ENCODE peak calls at places on chromosomes 13 and 19, in six cellular contexts. C is uterus, X is H1, A is dorsolateral prefrontal cortex, Y is thoracic aorta, K is heart left ventricle. G is an unnamed sample.

GRCh38 chr19:22882797-22883196 is 50.7 kb downstream of the ZNF723 start:
- DNase-seq in A (no peak), Y (no peak), C (no peak), K (no peak), X (no peak), G (no peak)

GRCh38 chr13:105474983-105475382 is 1060.5 kb downstream of the EFNB2 start:
- DNase-seq in Y (no peak), A (no peak), K (no peak), C (no peak), X (no peak), G (no peak)

GRCh38 chr19:40055832-40056504 is at the start of gene ZNF780B:
- DNase-seq in A (peak), Y (no peak), C (peak), X (peak), K (peak), G (peak)

GRCh38 chr19:58145849-58146248 is 4.7 kb downstream of the ZNF329 start:
- DNase-seq in Y (no peak), K (no peak), C (no peak), A (no peak), X (no peak), G (no peak)

GRCh38 chr19:55206664-55207500 is 2.4 kb downstream of the PTPRH start:
- DNase-seq in C (peak), Y (no peak), X (no peak), A (no peak), K (peak), G (peak)

GRCh38 chr19:19777692-19778091 is 43.9 kb downstream of the ZNF506 start:
- DNase-seq in Y (no peak), A (no peak), X (no peak), K (no peak), C (no peak), G (no peak)

GRCh38 chr13:38350114-38350617 is 515 bp downstream of the UFM1 start:
- DNase-seq in X (no peak), A (peak), C (no peak), Y (peak), K (peak), G (peak)

GRCh38 chr13:73248711-73249580 is 190.1 kb downstream of the KLF5 start:
- DNase-seq in Y (no peak), A (no peak), C (no peak), K (no peak), X (peak), G (peak)

GRCh38 chr13:114047358-114047881 is 73.5 kb upstream of the C13orf46 start:
- DNase-seq in A (no peak), X (no peak), C (peak), K (no peak), Y (no peak), G (no peak)

GRCh38 chr19:6222884-6223283 is 56.9 kb downstream of the MLLT1 start:
- DNase-seq in Y (no peak), C (no peak), X (no peak), A (no peak), K (no peak), G (no peak)

GRCh38 chr13:48214519-48215121 is 18.4 kb upstream of the ITM2B start:
- DNase-seq in X (no peak), C (no peak), Y (no peak), K (no peak), A (no peak), G (no peak)

GRCh38 chr19:35673121-35673804 is 6.9 kb downstream of the UPK1A start:
- DNase-seq in C (no peak), Y (no peak), A (no peak), X (peak), K (no peak), G (no peak)

GRCh38 chr13:35956074-35956473 is 175.1 kb downstream of the DCLK1 start:
- DNase-seq in K (no peak), Y (no peak), A (no peak), C (no peak), X (no peak), G (no peak)

DNA sequence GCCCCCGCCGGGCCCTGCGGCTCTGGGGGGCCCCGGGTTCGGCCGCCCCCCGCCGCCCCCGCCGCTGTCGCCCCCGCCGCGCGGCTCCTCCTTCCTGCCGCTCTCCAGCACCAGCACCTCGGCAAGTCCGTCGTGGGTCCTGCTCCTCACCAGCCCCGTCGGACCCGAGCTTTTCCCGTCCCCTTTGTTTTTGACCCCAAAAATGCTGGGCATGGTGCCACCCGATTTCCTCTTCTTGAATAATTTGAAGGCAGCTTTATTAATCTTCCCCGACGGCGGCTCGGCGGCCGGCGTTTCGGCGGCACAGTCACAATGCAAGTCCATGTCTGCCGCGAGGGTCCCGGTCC is 945 bp downstream of the AMER2 start:
- DNase-seq in X (no peak), K (no peak), A (no peak), Y (no peak), C (no peak), G (no peak)
- H3K4me3 ChIP-seq in X (peak), K (peak), A (peak), Y (peak), C (no peak), G (no peak)

GRCh38 chr13:60169239-60170031 is 5.7 kb upstream of the DIAPH3 start:
- DNase-seq in K (no peak), Y (no peak), C (no peak), A (no peak), X (no peak), G (no peak)
- TF ChIP-seq CTCF in K (no peak), Y (no peak), C (no peak), A (no peak), X (no peak), G (no peak)

DNA sequence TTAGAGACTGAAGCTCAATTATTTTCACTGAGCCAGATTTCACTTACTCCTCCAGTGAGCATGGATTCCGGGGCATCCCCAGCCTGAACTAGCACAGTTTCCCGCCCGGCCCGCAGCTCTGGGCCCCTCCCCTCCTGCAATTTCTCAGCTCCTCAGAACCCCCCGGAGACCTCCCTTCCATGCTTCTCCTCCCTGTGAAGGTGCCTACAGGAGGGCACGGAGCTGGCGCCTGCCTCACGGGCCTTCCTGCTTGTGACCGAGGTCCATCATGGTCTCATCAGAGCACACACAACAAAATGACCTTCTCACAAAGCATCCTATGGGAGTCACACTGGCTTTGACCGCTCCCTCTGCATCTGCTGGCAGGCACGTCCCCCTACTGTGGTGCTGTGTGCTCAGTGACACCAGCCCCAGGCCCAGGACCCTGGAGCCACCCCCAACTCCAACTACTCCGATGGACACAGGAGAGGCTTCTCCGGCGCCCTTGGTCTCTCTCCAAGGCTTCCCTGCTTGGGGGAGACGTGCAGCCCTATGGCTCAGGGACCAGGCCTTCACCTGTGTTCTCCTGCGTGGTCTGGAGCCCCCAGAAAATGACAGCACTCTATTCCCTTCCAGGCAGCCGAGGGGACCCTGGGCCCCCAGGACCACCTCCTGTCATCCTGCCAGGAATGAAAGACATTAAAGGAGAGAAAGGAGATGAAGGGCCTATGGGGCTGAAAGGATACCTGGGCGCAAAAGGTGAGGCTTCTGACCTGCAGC is 77.1 kb downstream of the RAB20 start:
- DNase-seq in A (no peak), X (no peak), Y (no peak), K (no peak), C (no peak), G (no peak)
- H3K27ac ChIP-seq in A (no peak), X (no peak), Y (no peak), K (no peak), C (no peak), G (no peak)

GRCh38 chr13:42057918-42058530 is 9.6 kb downstream of the DGKH start:
- DNase-seq in C (no peak), X (no peak), A (no peak), Y (no peak), K (no peak), G (no peak)
- H3K4me3 ChIP-seq in C (no peak), X (no peak), A (no peak), Y (no peak), K (no peak), G (no peak)

DNA sequence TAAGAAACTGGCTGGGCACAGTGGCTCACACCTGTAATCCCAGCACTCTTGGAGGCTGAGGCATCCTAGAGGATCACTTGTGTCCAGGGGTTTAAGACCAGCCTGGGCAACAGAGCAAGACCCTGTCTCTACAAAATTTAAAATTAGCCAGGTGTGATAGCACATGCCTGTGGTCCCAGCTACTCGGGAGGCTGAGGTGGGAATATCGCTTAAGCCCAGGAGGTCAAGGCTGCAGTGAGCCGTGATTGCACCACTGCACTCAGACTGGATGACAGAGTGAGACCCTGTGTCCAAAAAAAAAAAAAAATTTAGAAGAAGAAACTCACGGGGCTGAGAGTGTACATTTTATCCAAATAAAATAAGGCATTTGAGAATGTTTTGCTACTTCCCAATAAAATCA is 58.9 kb downstream of the ZAR1L start:
- DNase-seq in Y (no peak), A (no peak), C (no peak), X (no peak), K (no peak), G (no peak)
- TF ChIP-seq CTCF in Y (no peak), A (no peak), C (no peak), X (no peak), K (no peak), G (no peak)

GRCh38 chr13:27446986-27447583 is 3.3 kb downstream of the MTIF3 start:
- DNase-seq in A (no peak), X (no peak), C (no peak), K (no peak), Y (no peak), G (no peak)
- H3K27ac ChIP-seq in A (no peak), X (no peak), C (no peak), K (peak), Y (no peak), G (no peak)

DNA sequence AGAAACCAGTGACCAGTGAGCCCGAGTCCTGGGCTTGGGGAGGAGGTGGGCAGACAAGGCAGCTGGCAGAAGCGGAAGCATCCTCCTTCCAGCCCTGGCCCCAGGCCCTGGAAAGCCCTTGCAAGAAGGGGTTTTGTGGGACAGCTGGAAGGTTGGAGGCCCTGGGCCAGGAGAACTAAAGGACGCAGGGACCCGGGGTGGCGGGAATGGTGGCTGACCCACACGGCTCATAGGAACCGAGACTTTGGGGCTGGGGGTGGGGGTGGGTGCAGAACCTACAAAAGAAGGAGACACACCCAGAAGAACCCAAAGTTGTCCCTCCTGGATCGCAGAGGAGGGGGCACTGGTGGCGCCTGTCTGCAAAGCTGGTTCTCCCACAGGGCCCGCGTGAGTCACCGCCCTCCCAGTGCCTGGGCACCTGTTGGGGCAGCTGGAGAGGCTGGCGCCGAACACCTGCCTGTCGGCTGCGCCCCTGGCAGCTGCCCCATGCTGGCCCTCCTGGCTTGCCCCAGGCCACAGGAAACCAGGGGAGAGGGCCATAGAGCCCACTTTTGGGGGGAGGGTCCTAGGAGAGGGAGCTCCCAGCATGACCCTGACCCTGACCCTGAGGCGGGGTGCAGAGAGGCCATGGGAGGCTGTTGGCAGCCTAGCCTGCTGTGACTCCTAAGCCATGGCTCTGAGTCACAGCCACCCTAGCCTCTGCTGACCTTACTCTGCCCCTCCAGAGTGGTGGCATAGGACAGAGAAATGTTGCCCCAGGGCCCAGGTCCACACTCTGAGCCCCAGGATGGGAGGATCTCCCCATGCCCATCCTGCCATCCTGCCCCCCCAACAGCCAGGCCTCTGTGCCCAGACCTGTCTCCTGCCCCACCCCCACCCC is 768 bp downstream of the DMPK start:
- DNase-seq in C (peak), Y (no peak), K (peak), X (no peak), A (no peak), G (no peak)
- H3K4me3 ChIP-seq in C (peak), Y (peak), K (peak), X (no peak), A (peak), G (no peak)

G was measured in RWPE2.